ENCODE peak calls at places on chromosomes 13 and 19, in seven cellular contexts. Y, K, T, I, M, W and N are unnamed samples.

GRCh38 chr19:13071444-13072205 is 31.0 kb downstream of the LYL1 start:
- DNase-seq in Y (no peak), K (no peak), T (no peak), I (no peak), M (no peak), W (no peak), N (no peak)

GRCh38 chr19:11949201-11949600 is 15.6 kb upstream of the ZNF763 start:
- DNase-seq in Y (no peak), K (no peak), T (no peak), I (no peak), M (peak), W (no peak), N (no peak)

GRCh38 chr19:31340059-31341025 is 8.9 kb downstream of the TSHZ3 start:
- DNase-seq in Y (no peak), K (peak), T (no peak), I (no peak), M (peak), W (no peak), N (peak)

GRCh38 chr19:15108145-15108844 is 1.1 kb downstream of the SYDE1 start:
- DNase-seq in Y (no peak), K (no peak), T (no peak), I (no peak), M (peak), W (no peak), N (no peak)

GRCh38 chr13:90709329-90709728 is 638.2 kb upstream of the MIR17HG start:
- DNase-seq in Y (no peak), K (no peak), T (no peak), I (no peak), M (no peak), W (no peak), N (no peak)

GRCh38 chr19:18460313-18460712 is 22.4 kb upstream of the ISYNA1 start:
- DNase-seq in Y (peak), K (no peak), T (no peak), I (no peak), M (peak), W (no peak), N (no peak)

GRCh38 chr19:54178581-54179261 is 5.8 kb upstream of the TMC4 start:
- DNase-seq in Y (no peak), K (peak), T (no peak), I (no peak), M (peak), W (peak), N (peak)

GRCh38 chr13:80547885-80548284 is 207.0 kb upstream of the SPRY2 start:
- DNase-seq in Y (peak), K (no peak), T (no peak), I (no peak), M (no peak), W (no peak), N (no peak)

GRCh38 chr13:93146584-93147292 is 79.9 kb upstream of the GPC6 start:
- DNase-seq in Y (peak), K (peak), T (no peak), I (no peak), M (peak), W (no peak), N (no peak)

GRCh38 chr13:50419896-50420295 is 404.7 kb downstream of the KCNRG start:
- DNase-seq in Y (no peak), K (no peak), T (no peak), I (no peak), M (no peak), W (no peak), N (no peak)

GRCh38 chr13:74647991-74648390 is 513.8 kb upstream of the KLF12 start:
- DNase-seq in Y (no peak), K (no peak), T (no peak), I (no peak), M (no peak), W (no peak), N (no peak)

GRCh38 chr19:11964496-11964857 is 363 bp upstream of the ZNF763 start:
- DNase-seq in Y (no peak), K (no peak), T (no peak), I (no peak), M (peak), W (no peak), N (no peak)

GRCh38 chr19:2863818-2864217 is 3.3 kb upstream of the ZNF556 start:
- DNase-seq in Y (no peak), K (no peak), T (no peak), I (no peak), M (no peak), W (no peak), N (no peak)

GRCh38 chr13:113927661-113928581 is 46.0 kb downstream of the C13orf46 start:
- DNase-seq in Y (peak), K (no peak), T (no peak), I (no peak), M (peak), W (no peak), N (no peak)

GRCh38 chr13:48977973-48978372 is 2.3 kb downstream of the FNDC3A start:
- DNase-seq in Y (peak), K (peak), T (no peak), I (no peak), M (peak), W (no peak), N (no peak)

GRCh38 chr19:17475541-17476115 is 5.3 kb downstream of the SLC27A1 start:
- DNase-seq in Y (peak), K (peak), T (peak), I (no peak), M (peak), W (no peak), N (no peak)

GRCh38 chr13:21849323-21849722 is 178.4 kb downstream of the FGF9 start:
- DNase-seq in Y (peak), K (peak), T (no peak), I (peak), M (peak), W (peak), N (peak)

GRCh38 chr19:35303357-35303915 is 11.5 kb downstream of the MAG start:
- DNase-seq in Y (no peak), K (no peak), T (no peak), I (no peak), M (no peak), W (no peak), N (no peak)

GRCh38 chr13:113854238-113855011 is 9.5 kb downstream of the GAS6 start:
- DNase-seq in Y (no peak), K (peak), T (no peak), I (no peak), M (peak), W (no peak), N (peak)

GRCh38 chr13:33931397-33931987 is 113.5 kb downstream of the RFC3 start:
- DNase-seq in Y (peak), K (peak), T (no peak), I (no peak), M (peak), W (peak), N (no peak)

GRCh38 chr13:113849546-113849945 is 14.3 kb downstream of the GAS6 start:
- DNase-seq in Y (peak), K (no peak), T (no peak), I (no peak), M (no peak), W (no peak), N (no peak)

GRCh38 chr19:596263-596655 is 6.6 kb downstream of the HCN2 start:
- DNase-seq in Y (no peak), K (no peak), T (no peak), I (no peak), M (no peak), W (no peak), N (no peak)

GRCh38 chr19:47658431-47659383 is 49.8 kb downstream of the BICRA start:
- DNase-seq in Y (no peak), K (no peak), T (no peak), I (no peak), M (no peak), W (no peak), N (no peak)

GRCh38 chr13:99087954-99088491 is 110.2 kb upstream of the DOCK9 start:
- DNase-seq in Y (no peak), K (no peak), T (no peak), I (peak), M (no peak), W (no peak), N (peak)

GRCh38 chr19:29662604-29663404 is 2.5 kb upstream of the PLEKHF1 start:
- DNase-seq in Y (peak), K (no peak), T (no peak), I (peak), M (peak), W (no peak), N (peak)

GRCh38 chr13:71751074-71751473 is 115.9 kb downstream of the DACH1 start:
- DNase-seq in Y (no peak), K (no peak), T (no peak), I (no peak), M (no peak), W (no peak), N (no peak)

GRCh38 chr13:51977606-51978005 is 33.6 kb downstream of the ATP7B start:
- DNase-seq in Y (peak), K (no peak), T (no peak), I (no peak), M (no peak), W (no peak), N (no peak)

GRCh38 chr13:109401307-109401706 is 385.1 kb downstream of the IRS2 start:
- DNase-seq in Y (no peak), K (no peak), T (no peak), I (no peak), M (no peak), W (no peak), N (no peak)

GRCh38 chr13:26017196-26017921 is 34.5 kb downstream of the SHISA2 start:
- DNase-seq in Y (no peak), K (no peak), T (peak), I (no peak), M (peak), W (no peak), N (no peak)

GRCh38 chr13:32840113-32840512 is 176.1 kb upstream of the KL start:
- DNase-seq in Y (no peak), K (no peak), T (no peak), I (no peak), M (no peak), W (no peak), N (no peak)

GRCh38 chr19:34642241-34642640 is 34.7 kb downstream of the SCGB2B2 start:
- DNase-seq in Y (no peak), K (no peak), T (no peak), I (no peak), M (no peak), W (no peak), N (no peak)

GRCh38 chr19:41449079-41449864 is 6.3 kb downstream of the ERICH4 start:
- DNase-seq in Y (peak), K (peak), T (no peak), I (peak), M (peak), W (peak), N (peak)

GRCh38 chr19:4278926-4279529 is at the start of gene SHD:
- DNase-seq in Y (no peak), K (no peak), T (no peak), I (no peak), M (no peak), W (no peak), N (no peak)

GRCh38 chr13:72820156-72820897 is 38.4 kb downstream of the PIBF1 start:
- DNase-seq in Y (peak), K (no peak), T (no peak), I (no peak), M (peak), W (no peak), N (no peak)

GRCh38 chr13:26967119-26968038 is 204.2 kb downstream of the USP12 start:
- DNase-seq in Y (no peak), K (no peak), T (no peak), I (no peak), M (peak), W (no peak), N (no peak)